ENCODE peak calls at places on chromosomes 2 and 18, in ten cellular contexts. Y is ovary, A is gastrocnemius medialis, S is A549, D is left ventricle myocardium inferior, K is brain microvascular endothelial cell, H is colonic mucosa, Z is mammary epithelial cell, Q is HCT116, X is RWPE2. E is an unnamed sample.
A peak's percentile ranks its signal among the peaks of the same experiment; 100 is the strongest.

GRCh38 chr18:50009772-50010171 is 185.2 kb downstream of the MYO5B start:
- DNase-seq in Z (peak; percentile 52), H (peak; percentile 72), A (peak; percentile 17), X (no peak), K (peak; percentile 22), Y (no peak), S (peak; percentile 21), D (no peak), Q (peak; percentile 52), E (peak; percentile 19)

GRCh38 chr2:39568561-39569006 is 97.1 kb upstream of the TMEM178A start:
- DNase-seq in X (no peak), Q (no peak), Y (no peak), S (no peak), K (peak; percentile 49), A (no peak), Z (peak; percentile 48), D (no peak), H (no peak), E (no peak)

GRCh38 chr2:101145406-101145805 is 5.8 kb downstream of the TBC1D8 start:
- DNase-seq in Y (no peak), Q (peak; percentile 51), S (no peak), H (no peak), X (no peak), A (no peak), D (no peak), Z (peak; percentile 81), K (no peak), E (no peak)

GRCh38 chr18:35322486-35323258 is 21.5 kb downstream of the ZNF24 start:
- DNase-seq in H (no peak), Z (peak; percentile 60), X (no peak), Q (no peak), S (no peak), K (no peak), Y (no peak), D (no peak), A (no peak), E (no peak)

GRCh38 chr2:120886967-120887672 is 151.5 kb downstream of the GLI2 start:
- DNase-seq in A (no peak), D (no peak), K (no peak), Z (no peak), S (no peak), Q (no peak), Y (peak; percentile 53), H (no peak), X (no peak), E (no peak)

GRCh38 chr2:160375802-160376469 is 117.7 kb downstream of the RBMS1 start:
- DNase-seq in K (no peak), Z (no peak), A (no peak), X (no peak), Y (no peak), Q (no peak), H (no peak), D (no peak), S (no peak), E (no peak)

GRCh38 chr2:238449241-238449640 is 22.5 kb downstream of the ASB1 start:
- DNase-seq in K (no peak), D (no peak), X (no peak), Q (no peak), A (peak; percentile 13), Z (no peak), H (no peak), S (no peak), Y (no peak), E (no peak)

GRCh38 chr2:12240216-12240615 is 476.5 kb upstream of the TRIB2 start:
- DNase-seq in S (no peak), Q (no peak), Z (no peak), X (no peak), D (no peak), Y (no peak), A (no peak), H (no peak), K (no peak), E (no peak)

DNA sequence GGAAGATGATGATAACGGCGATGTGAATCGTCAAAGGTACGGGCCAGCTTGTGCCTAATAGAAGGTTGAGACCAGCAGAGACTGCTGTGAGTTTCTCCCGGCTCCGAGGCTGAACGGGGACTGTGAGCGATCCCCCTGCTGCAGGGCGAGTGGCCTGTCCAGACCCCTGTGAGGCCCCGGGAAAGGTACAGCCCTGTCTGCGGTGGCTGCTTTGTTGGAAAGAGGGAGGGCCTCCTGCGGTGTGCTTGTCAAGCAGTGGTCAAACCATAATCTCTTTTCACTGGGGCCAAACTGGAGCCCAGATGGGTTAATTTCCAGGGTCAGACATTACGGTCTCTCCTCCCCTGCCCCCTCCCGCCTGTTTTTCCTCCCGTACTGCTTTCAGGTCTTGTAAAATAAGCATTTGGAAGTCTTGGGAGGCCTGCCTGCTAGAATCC is 3.0 kb downstream of the FZD7 start:
- DNase-seq in S (no peak), X (no peak), Q (no peak), Y (peak; percentile 55), A (no peak), Z (peak; percentile 34), K (no peak), D (no peak), H (no peak), E (no peak)
- H3K4me3 ChIP-seq in S (no peak overlapping the region), X (no peak overlapping the region), Q (no peak overlapping the region), Y (peak overlapping the region; percentile 77), A (peak overlapping the region; percentile 87), Z (peak overlapping the region; percentile 29), K (peak overlapping the region; percentile 68), D (peak overlapping the region; percentile 87), H (peak overlapping the region; percentile 17), E (no peak overlapping the region)

GRCh38 chr2:66981074-66981473 is 416.1 kb upstream of the ETAA1 start:
- DNase-seq in Y (no peak), S (no peak), K (no peak), A (no peak), D (no peak), X (no peak), H (no peak), Q (no peak), Z (no peak), E (peak; percentile 28)

GRCh38 chr2:66985901-66986300 is 411.2 kb upstream of the ETAA1 start:
- DNase-seq in S (no peak), Z (no peak), Q (no peak), X (no peak), K (no peak), H (no peak), Y (no peak), A (no peak), D (no peak), E (no peak)

GRCh38 chr2:66987747-66988146 is 409.4 kb upstream of the ETAA1 start:
- DNase-seq in D (no peak), Z (no peak), S (no peak), X (no peak), A (no peak), Q (no peak), K (no peak), H (no peak), Y (no peak), E (no peak)

GRCh38 chr2:66984864-66985263 is 412.3 kb upstream of the ETAA1 start:
- DNase-seq in H (no peak), Z (peak; percentile 40), K (no peak), X (no peak), Q (no peak), A (no peak), D (no peak), Y (no peak), S (no peak), E (no peak)

DNA sequence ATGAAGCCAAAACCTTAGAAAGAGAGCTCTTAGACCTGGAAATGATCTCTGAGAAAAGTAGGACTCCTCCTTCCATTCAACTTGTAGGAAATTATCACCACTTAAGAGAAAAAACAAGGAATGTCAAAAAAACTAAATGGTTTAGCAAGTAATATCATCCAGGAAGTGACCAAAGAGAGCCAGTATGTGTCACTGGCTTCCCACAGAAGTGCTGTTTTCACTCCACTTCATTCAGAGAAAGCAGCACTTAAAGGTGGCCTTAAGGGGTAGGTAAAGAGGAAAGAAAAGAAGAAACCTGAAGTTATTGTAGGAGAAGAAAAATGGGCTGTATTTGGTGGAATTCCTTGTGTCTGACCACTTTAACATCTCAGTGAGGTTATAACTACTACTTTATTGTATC is 414.4 kb upstream of the ETAA1 start:
- DNase-seq in X (no peak), D (no peak), K (no peak), Y (no peak), Q (no peak), Z (peak; percentile 3), A (no peak), S (no peak), H (no peak), E (no peak)
- TF ChIP-seq CTCF in X (peak; percentile 9), D (no peak), K (no peak), Y (no peak), Q (no peak), Z (no peak), A (no peak), S (no peak), H (no peak), E (no peak)

GRCh38 chr2:240649331-240649730 is 24.1 kb downstream of the GPR35 start:
- DNase-seq in Q (no peak), K (no peak), Y (no peak), H (no peak), Z (no peak), S (no peak), X (no peak), A (no peak), D (no peak), E (no peak)

GRCh38 chr2:240648155-240648649 is 22.9 kb downstream of the GPR35 start:
- DNase-seq in Y (no peak), X (no peak), H (no peak), S (no peak), Q (no peak), Z (no peak), A (no peak), K (no peak), D (no peak), E (no peak)

GRCh38 chr2:240648650-240649275 is 23.5 kb downstream of the GPR35 start:
- DNase-seq in A (no peak), Z (no peak), H (no peak), Y (no peak), X (no peak), S (no peak), Q (no peak), K (no peak), D (no peak), E (no peak)

GRCh38 chr2:240650254-240650965 is 25.1 kb downstream of the GPR35 start:
- DNase-seq in H (no peak), Z (no peak), X (no peak), K (no peak), A (no peak), Q (no peak), D (no peak), S (no peak), Y (no peak), E (no peak)

DNA sequence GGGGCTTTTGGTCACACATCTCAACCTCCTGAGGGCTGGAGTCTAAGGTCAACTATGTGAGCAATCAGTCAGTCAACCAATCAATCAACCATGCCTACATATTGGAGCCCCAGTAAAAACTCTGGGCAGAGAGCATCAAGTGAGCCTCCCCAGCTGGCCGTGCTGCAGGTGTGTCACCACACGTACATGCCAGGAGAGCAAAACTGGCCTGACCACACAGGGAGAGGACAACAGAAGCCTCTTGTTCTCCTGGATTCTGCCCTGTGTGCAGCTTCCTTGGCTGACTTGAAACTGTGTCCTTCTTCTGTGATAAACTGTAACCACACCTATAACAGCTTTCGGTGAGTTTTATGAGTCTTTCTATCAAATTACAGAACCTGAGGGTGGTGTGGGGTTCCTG is 25.9 kb downstream of the GPR35 start:
- DNase-seq in Z (peak; percentile 37), H (no peak), Q (no peak), Y (no peak), S (no peak), D (no peak), X (no peak), K (no peak), A (no peak), E (no peak)
- H3K4me3 ChIP-seq in Z (no peak overlapping the region), H (no peak overlapping the region), Q (no peak overlapping the region), Y (no peak overlapping the region), S (no peak overlapping the region), D (no peak overlapping the region), X (no peak overlapping the region), K (no peak overlapping the region), A (no peak overlapping the region), E (no peak overlapping the region)

DNA sequence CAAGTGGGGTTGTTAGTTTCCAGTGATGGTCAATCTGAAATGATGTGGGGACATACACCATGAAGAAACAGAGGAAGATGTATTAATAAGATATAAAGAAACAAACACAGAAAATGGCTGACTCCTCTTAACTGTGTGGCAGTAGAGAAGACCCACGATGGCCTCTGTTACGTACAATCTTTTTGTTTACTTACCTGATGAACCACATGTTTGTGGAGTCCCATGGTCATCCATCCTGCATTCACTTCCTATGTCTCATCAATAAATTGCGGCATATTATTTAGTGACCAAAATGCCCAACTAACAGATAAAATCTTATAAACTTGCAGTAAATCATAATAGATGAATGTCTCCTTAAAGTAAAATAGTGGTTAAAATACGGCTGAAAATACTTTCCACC is 740.1 kb upstream of the LINC00305 start:
- DNase-seq in Z (no peak), H (no peak), D (no peak), Q (no peak), X (no peak), K (no peak), Y (no peak), A (no peak), S (no peak), E (no peak)
- TF ChIP-seq CTCF in Z (no peak), H (no peak), D (no peak), Q (no peak), X (no peak), K (no peak), Y (no peak), A (no peak), S (no peak), E (no peak)